ENCODE peak calls at places on chromosomes 1 and 21, in nine cellular contexts. R is fibroblast of gingiva; V is left cardiac atrium; B is activated T-helper 1 cell treated with anti-CD3 and anti-CD28 coated beads, Interleukin-2, amount 50 U/mL, for 16 hours; W is tibial nerve; U is stimulated activated CD4-positive, alpha-beta T cell treated with anti-CD3 and anti-CD28 coated beads, Interleukin-1b, Interleukin-23, amount 100 ng/mL, for 4 hours; T is GM10248; J is H9; O is neural progenitor cell. S is an unnamed sample.

GRCh38 chr1:53299233-53299632 is 28.6 kb downstream of the LRP8 start:
- DNase-seq in B (no peak), V (no peak), U (no peak), O (no peak), R (no peak), J (no peak), T (no peak), W (no peak), S (no peak)

GRCh38 chr21:34553199-34553952 is 41.4 kb upstream of the KCNE1 start:
- DNase-seq in R (peak), O (peak), U (no peak), T (no peak), B (no peak), V (no peak), W (no peak), J (no peak), S (no peak)

GRCh38 chr21:45324430-45325205 is 36.9 kb upstream of the POFUT2 start:
- DNase-seq in O (no peak), T (no peak), B (no peak), J (no peak), W (no peak), V (peak), U (no peak), R (no peak), S (no peak)

GRCh38 chr1:67804710-67805109 is 28.6 kb downstream of the GNG12 start:
- DNase-seq in U (no peak), R (no peak), B (no peak), V (no peak), O (no peak), T (no peak), W (no peak), J (no peak), S (no peak)

GRCh38 chr1:240941706-240942370 is 329.9 kb upstream of the GREM2 start:
- DNase-seq in R (no peak), B (no peak), T (no peak), W (no peak), O (no peak), V (no peak), U (no peak), J (no peak), S (no peak)

GRCh38 chr21:42062543-42063022 is 8.5 kb upstream of the UMODL1 start:
- DNase-seq in O (no peak), B (peak), V (no peak), U (peak), T (peak), R (no peak), W (no peak), J (no peak), S (peak)

GRCh38 chr1:94115900-94116436 is 5.0 kb downstream of the ABCA4 start:
- DNase-seq in T (no peak), R (peak), U (no peak), B (no peak), O (no peak), V (no peak), W (no peak), J (no peak), S (no peak)

GRCh38 chr1:201140235-201140940 is 13.4 kb upstream of the ASCL5 start:
- DNase-seq in B (no peak), U (no peak), T (no peak), O (peak), J (no peak), W (no peak), V (no peak), R (no peak), S (peak)

GRCh38 chr1:219733511-219733910 is 120.6 kb upstream of the ZC3H11B start:
- DNase-seq in J (no peak), V (no peak), B (no peak), O (no peak), W (no peak), T (no peak), R (no peak), U (no peak), S (no peak)

GRCh38 chr1:109262231-109263010 is 13.1 kb downstream of the CELSR2 start:
- DNase-seq in T (no peak), W (no peak), O (no peak), U (no peak), R (no peak), J (no peak), B (no peak), V (no peak), S (no peak)

GRCh38 chr21:18914570-18914969 is 511.0 kb upstream of the TMPRSS15 start:
- DNase-seq in W (no peak), B (no peak), U (no peak), T (no peak), J (no peak), V (no peak), O (no peak), R (no peak), S (no peak)

GRCh38 chr21:14683021-14683420 is 136.9 kb upstream of the SAMSN1 start:
- DNase-seq in V (no peak), R (no peak), O (no peak), J (no peak), U (no peak), T (no peak), B (no peak), W (no peak), S (no peak)

GRCh38 chr1:227559926-227560325 is 3.4 kb upstream of the ZNF678 start:
- DNase-seq in U (no peak), R (no peak), T (no peak), O (no peak), V (no peak), W (no peak), B (no peak), J (no peak), S (no peak)

GRCh38 chr1:244155661-244156060 is 104.6 kb downstream of the ZBTB18 start:
- DNase-seq in R (no peak), U (no peak), O (no peak), J (no peak), T (no peak), B (no peak), W (no peak), V (no peak), S (peak)

GRCh38 chr1:94579876-94580294 is 38.3 kb upstream of the F3 start:
- DNase-seq in U (no peak), V (no peak), T (no peak), W (no peak), O (no peak), R (peak), B (no peak), J (peak), S (peak)

GRCh38 chr1:39113109-39113743 is 87.1 kb downstream of the NDUFS5 start:
- DNase-seq in V (no peak), R (no peak), W (no peak), T (no peak), O (no peak), J (no peak), B (no peak), U (no peak), S (no peak)

GRCh38 chr1:156149374-156150106 is 3.8 kb upstream of the SEMA4A start:
- DNase-seq in B (no peak), V (no peak), U (no peak), W (no peak), J (peak), T (peak), R (no peak), O (peak), S (peak)

GRCh38 chr1:11638121-11638520 is 16.1 kb downstream of the FBXO2 start:
- DNase-seq in B (no peak), J (no peak), W (no peak), V (no peak), R (no peak), O (no peak), T (no peak), U (no peak), S (no peak)

GRCh38 chr1:54410359-54410758 is 4.2 kb upstream of the SSBP3 start:
- DNase-seq in V (no peak), T (no peak), R (no peak), W (no peak), B (no peak), U (no peak), J (no peak), O (no peak), S (no peak)

GRCh38 chr1:232810856-232811255 is 5.6 kb downstream of the MAP10 start:
- DNase-seq in J (no peak), B (no peak), W (no peak), U (no peak), R (no peak), T (no peak), V (no peak), O (no peak), S (no peak)

GRCh38 chr1:32870615-32871363 is at the start of gene FNDC5:
- DNase-seq in J (peak), V (no peak), B (no peak), W (no peak), T (no peak), U (no peak), R (no peak), O (peak), S (peak)

GRCh38 chr1:197638316-197638715 is 137.0 kb downstream of the DENND1B start:
- DNase-seq in W (no peak), O (no peak), B (no peak), U (no peak), V (no peak), T (no peak), J (no peak), R (no peak), S (peak)

GRCh38 chr1:119139857-119140176 is 636 bp downstream of the WARS2 start:
- DNase-seq in J (no peak), T (no peak), W (no peak), R (no peak), U (no peak), B (no peak), O (no peak), V (peak), S (peak)

GRCh38 chr1:192378276-192378675 is 61.5 kb downstream of the RGS21 start:
- DNase-seq in V (no peak), O (no peak), B (no peak), W (no peak), T (no peak), R (no peak), J (no peak), U (no peak), S (no peak)

GRCh38 chr1:155253797-155254196 is 1.5 kb downstream of the ENTREP3 start:
- DNase-seq in U (no peak), R (no peak), W (no peak), T (no peak), V (no peak), O (no peak), B (no peak), J (no peak), S (no peak)

GRCh38 chr1:215405211-215405610 is 161.9 kb upstream of the KCTD3 start:
- DNase-seq in W (no peak), B (no peak), O (no peak), U (no peak), R (no peak), J (no peak), V (no peak), T (no peak), S (no peak)

GRCh38 chr1:74693473-74693872 is 19.9 kb upstream of the ERICH3 start:
- DNase-seq in R (peak), T (no peak), O (no peak), J (no peak), V (no peak), W (no peak), B (no peak), U (no peak), S (no peak)

GRCh38 chr21:37166733-37167132 is 93.7 kb downstream of the TTC3 start:
- DNase-seq in J (peak), O (peak), U (no peak), R (no peak), V (no peak), W (no peak), T (peak), B (no peak), S (peak)

GRCh38 chr1:188499690-188500089 is 1670.9 kb downstream of the PLA2G4A start:
- DNase-seq in U (no peak), V (no peak), R (no peak), W (no peak), O (peak), J (no peak), T (no peak), B (no peak), S (no peak)

GRCh38 chr1:58331156-58331555 is 215.4 kb downstream of the OMA1 start:
- DNase-seq in B (no peak), W (no peak), U (no peak), R (no peak), T (no peak), J (no peak), V (no peak), O (no peak), S (no peak)

S was measured in NCI-H69.